ENCODE peak calls at places on chromosomes 13 and 19, in six cellular contexts. K is spleen, E is glutamatergic neuron, S is type B pancreatic cell, F is B cell, W is left cardiac atrium. M is an unnamed sample.

GRCh38 chr13:37225414-37226047 is 120.1 kb upstream of the CSNK1A1L start:
- DNase-seq in W (no peak), F (no peak), S (no peak), E (no peak), K (no peak), M (no peak)

GRCh38 chr13:27783111-27783510 is 9.2 kb upstream of the GSX1 start:
- DNase-seq in S (no peak), K (no peak), F (no peak), E (no peak), W (no peak), M (no peak)

GRCh38 chr19:33177417-33177976 is 16.6 kb upstream of the LRP3 start:
- DNase-seq in K (no peak), E (peak; percentile 83), F (no peak), S (peak; percentile 83), W (no peak), M (no peak)

GRCh38 chr13:109745702-109746101 is 40.7 kb downstream of the IRS2 start:
- DNase-seq in E (no peak), W (no peak), S (no peak), F (no peak), K (no peak), M (no peak)

GRCh38 chr13:25281193-25281936 is 5.9 kb downstream of the MTMR6 start:
- DNase-seq in F (no peak), E (no peak), S (no peak), W (no peak), K (no peak), M (no peak)

GRCh38 chr13:44068737-44069136 is 189.0 kb downstream of the LACC1 start:
- DNase-seq in E (no peak), K (no peak), S (no peak), F (no peak), W (no peak), M (no peak)

GRCh38 chr19:14059093-14059480 is 2.8 kb downstream of the PALM3 start:
- DNase-seq in S (no peak), E (peak; percentile 48), W (no peak), K (no peak), F (peak; percentile 71), M (no peak)

GRCh38 chr19:55273978-55274707 is 5.8 kb downstream of the HSPBP1 start:
- DNase-seq in S (no peak), E (no peak), W (no peak), F (no peak), K (no peak), M (no peak)

GRCh38 chr19:54727562-54727961 is 3.3 kb downstream of the KIR3DL3 start:
- DNase-seq in K (no peak), E (no peak), S (no peak), W (no peak), F (no peak), M (no peak)

GRCh38 chr13:102267191-102267590 is 134.7 kb downstream of the FGF14 start:
- DNase-seq in K (no peak), W (no peak), E (no peak), S (no peak), F (no peak), M (no peak)

GRCh38 chr19:39499082-39499642 is 415 bp downstream of the DLL3 start:
- DNase-seq in W (no peak), F (peak; percentile 51), K (peak; percentile 73), E (peak; percentile 69), S (peak; percentile 69), M (no peak)

GRCh38 chr13:49980266-49980665 is 16.6 kb upstream of the TRIM13 start:
- DNase-seq in F (no peak), W (no peak), S (no peak), K (no peak), E (no peak), M (no peak)

GRCh38 chr19:19615086-19615485 is 3.4 kb downstream of the PBX4 start:
- DNase-seq in F (no peak), E (no peak), S (no peak), K (no peak), W (no peak), M (no peak)

GRCh38 chr13:113065406-113066141 is 40.0 kb upstream of the F7 start:
- DNase-seq in E (no peak), K (no peak), S (no peak), W (no peak), F (no peak), M (no peak)

GRCh38 chr13:108993346-108993745 is 363.9 kb downstream of the MYO16 start:
- DNase-seq in E (no peak), W (no peak), K (no peak), S (no peak), F (no peak), M (no peak)

GRCh38 chr19:39514840-39515550 is at the start of gene SELENOV:
- DNase-seq in W (no peak), E (peak; percentile 80), S (no peak), F (peak; percentile 56), K (peak; percentile 76), M (no peak)

GRCh38 chr13:28819748-28820098 is 416 bp upstream of the MTUS2 start:
- DNase-seq in S (peak; percentile 82), F (peak; percentile 62), K (no peak), E (peak; percentile 93), W (peak; percentile 75), M (peak; percentile 71)

GRCh38 chr13:112343591-112343990 is 32.6 kb upstream of the SPACA7 start:
- DNase-seq in S (peak; percentile 44), E (no peak), W (no peak), K (peak; percentile 43), F (no peak), M (no peak)

GRCh38 chr13:27024062-27024461 is 147.5 kb downstream of the USP12 start:
- DNase-seq in W (no peak), F (no peak), K (no peak), E (no peak), S (no peak), M (no peak)

GRCh38 chr13:74191036-74191809 is 57.0 kb upstream of the KLF12 start:
- DNase-seq in E (no peak), S (no peak), K (no peak), F (no peak), W (no peak), M (no peak)

GRCh38 chr19:34306213-34306661 is 51.9 kb downstream of the GARRE1 start:
- DNase-seq in E (no peak), F (no peak), K (no peak), S (no peak), W (no peak), M (peak; percentile 51)

GRCh38 chr13:40787062-40787461 is 2.3 kb upstream of the SLC25A15 start:
- DNase-seq in K (no peak), F (no peak), S (no peak), E (no peak), W (no peak), M (no peak)

GRCh38 chr19:41261474-41262190 is 2.5 kb upstream of the HNRNPUL1 start:
- DNase-seq in F (peak; percentile 30), S (no peak), K (no peak), E (no peak), W (no peak), M (no peak)

GRCh38 chr19:16327911-16328823 is 3.5 kb downstream of the KLF2 start:
- DNase-seq in F (peak; percentile 78), K (peak; percentile 91), E (no peak), S (no peak), W (peak; percentile 80), M (no peak)

GRCh38 chr19:36106991-36107390 is 4.0 kb upstream of the OVOL3 start:
- DNase-seq in E (no peak), K (no peak), S (no peak), W (no peak), F (no peak), M (no peak)

GRCh38 chr19:1935484-1936208 is 5.3 kb upstream of the CSNK1G2 start:
- DNase-seq in W (peak; percentile 52), K (peak; percentile 87), S (no peak), F (no peak), E (no peak), M (no peak)

GRCh38 chr19:29942404-29943261 is 594 bp downstream of the URI1 start:
- DNase-seq in F (peak; percentile 82), S (peak; percentile 71), E (peak; percentile 75), K (peak; percentile 95), W (peak; percentile 64), M (peak; percentile 70)

GRCh38 chr19:4367781-4368127 is 24.4 kb downstream of the MPND start:
- DNase-seq in S (no peak), E (no peak), K (no peak), F (no peak), W (no peak), M (no peak)

GRCh38 chr13:109769921-109770320 is 16.5 kb downstream of the IRS2 start:
- DNase-seq in F (no peak), K (peak; percentile 74), S (no peak), E (no peak), W (no peak), M (no peak)

GRCh38 chr13:99308481-99309087 is 1.4 kb upstream of the GPR183 start:
- DNase-seq in W (no peak), E (no peak), S (no peak), K (no peak), F (no peak), M (no peak)

GRCh38 chr13:66703597-66703996 is 526.5 kb downstream of the PCDH9 start:
- DNase-seq in E (no peak), S (no peak), W (no peak), F (no peak), K (no peak), M (no peak)

GRCh38 chr13:113774177-113775107 is 15.4 kb downstream of the TMEM255B start:
- DNase-seq in K (no peak), F (no peak), W (no peak), E (no peak), S (no peak), M (no peak)

M was measured in HuH-7.5.